ENCODE peak calls at places on chromosomes 13 and 19, in nine cellular contexts. Y is astrocyte of the spinal cord; G is glomerular endothelial cell; O is dorsolateral prefrontal cortex; I is MCF 10A; W is stimulated activated CD4-positive, alpha-beta T cell treated with anti-CD3 and anti-CD28 coated beads, Interleukin-12 subunit alpha, Interleukin-12 subunit beta, amount 100 ng/mL, for 48 hours; S is KG1; L is activated CD4-positive, CD25-positive, alpha-beta regulatory T cell; P is stomach. V is an unnamed sample.

GRCh38 chr19:55091126-55091910 is 15.6 kb downstream of the EPS8L1 start:
- DNase-seq in Y (no peak), G (no peak), O (no peak), I (no peak), W (no peak), S (no peak), L (no peak), P (no peak), V (no peak)

GRCh38 chr19:47019431-47020041 is at the start of gene NPAS1:
- DNase-seq in Y (no peak), G (no peak), O (no peak), I (no peak), W (no peak), S (no peak), L (no peak), P (no peak), V (no peak)

GRCh38 chr19:33621811-33622504 is at the start of gene CHST8:
- DNase-seq in Y (no peak), G (no peak), O (no peak), I (no peak), W (no peak), S (no peak), L (no peak), P (peak; percentile 42), V (no peak)

GRCh38 chr13:21548577-21548976 is 55.4 kb downstream of the MICU2 start:
- DNase-seq in Y (no peak), G (no peak), O (no peak), I (no peak), W (no peak), S (no peak), L (no peak), P (no peak), V (no peak)

GRCh38 chr13:99757756-99758464 is 213.7 kb downstream of the ZIC5 start:
- DNase-seq in Y (no peak), G (no peak), O (no peak), I (no peak), W (no peak), S (no peak), L (no peak), P (no peak), V (no peak)

GRCh38 chr13:110683203-110683883 is 22.6 kb downstream of the CARS2 start:
- DNase-seq in Y (peak; percentile 28), G (no peak), O (no peak), I (peak; percentile 51), W (no peak), S (no peak), L (no peak), P (no peak), V (no peak)

GRCh38 chr19:5914946-5915781 is 1.1 kb downstream of the CAPS start:
- DNase-seq in Y (no peak), G (no peak), O (no peak), I (no peak), W (no peak), S (no peak), L (no peak), P (peak; percentile 80), V (no peak)

GRCh38 chr13:67353891-67354459 is 123.8 kb upstream of the PCDH9 start:
- DNase-seq in Y (peak; percentile 47), G (no peak), O (no peak), I (peak; percentile 16), W (no peak), S (no peak), L (no peak), P (no peak), V (no peak)

GRCh38 chr19:30682576-30683536 is 310.7 kb downstream of the ZNF536 start:
- DNase-seq in Y (peak; percentile 78), G (peak; percentile 41), O (peak; percentile 80), I (peak; percentile 63), W (peak; percentile 15), S (no peak), L (no peak), P (peak; percentile 74), V (no peak)

GRCh38 chr13:112879283-112879833 is 89.7 kb upstream of the MCF2L start:
- DNase-seq in Y (no peak), G (no peak), O (no peak), I (no peak), W (no peak), S (no peak), L (no peak), P (no peak), V (no peak)